ENCODE peak calls at places on chromosome 2, in six cellular contexts. C is cardiac muscle cell, I is kidney glomerular epithelial cell, Z is WTC11, B is dorsolateral prefrontal cortex, A is sciatic nerve. N is an unnamed sample.

GRCh38 chr2:85066874-85067351 is 66.3 kb upstream of the TCF7L1 start:
- DNase-seq in C (peak), B (peak), I (peak), Z (peak), A (peak), N (peak)

GRCh38 chr2:234463626-234464290 is 33.1 kb downstream of the ARL4C start:
- DNase-seq in C (no peak), A (no peak), Z (no peak), B (no peak), I (no peak), N (no peak)

GRCh38 chr2:207045531-207045930 is 106.2 kb downstream of the CPO start:
- DNase-seq in I (no peak), B (no peak), C (peak), A (no peak), Z (no peak), N (no peak)

GRCh38 chr2:31526946-31527345 is 53.8 kb downstream of the SRD5A2 start:
- DNase-seq in A (no peak), I (no peak), C (no peak), Z (no peak), B (no peak), N (no peak)

GRCh38 chr2:226773291-226773690 is 26.3 kb downstream of the IRS1 start:
- DNase-seq in I (no peak), Z (no peak), B (no peak), C (no peak), A (no peak), N (no peak)

GRCh38 chr2:233892793-233893192 is 24.4 kb upstream of the TRPM8 start:
- DNase-seq in Z (no peak), A (no peak), I (no peak), C (no peak), B (no peak), N (no peak)

GRCh38 chr2:170764880-170765261 is 5.3 kb upstream of the ERICH2 start:
- DNase-seq in C (no peak), B (no peak), Z (no peak), A (no peak), I (no peak), N (no peak)

GRCh38 chr2:12487253-12488004 is 229.3 kb upstream of the TRIB2 start:
- DNase-seq in A (no peak), C (no peak), B (no peak), I (no peak), Z (no peak), N (no peak)

GRCh38 chr2:58710795-58711279 is 469.7 kb upstream of the FANCL start:
- DNase-seq in A (no peak), Z (no peak), C (no peak), B (no peak), I (no peak), N (no peak)